ENCODE peak calls at places on chromosomes 6 and 20, in ten cellular contexts. R is stimulated activated effector memory CD8-positive, alpha-beta T cell treated with anti-CD3 and anti-CD28 coated beads, Interleukin-12 subunit alpha, Interleukin-12 subunit beta, amount 100 ng/mL, for 72 hours; I is 8988T; E is NCI-H2171 treated with DMSO at 0.1 percent for 48 hours; L is AG04449; X is stimulated activated CD4-positive, alpha-beta T cell treated with anti-CD3 and anti-CD28 coated beads, TNF-alpha, amount 100 ng/mL, for 4 hours; G is GM12865; V is NCI-H2081; U is activated T-cell treated with anti-CD3 and anti-CD28 coated beads, Interleukin-2, amount 50 U/mL, for 1 hour; S is activated gamma-delta T cell treated with anti-CD3 and anti-CD28 coated beads, Interleukin-2, amount 50 U/mL, for 16 hours. W is an unnamed sample.

GRCh38 chr6:34955447-34955846 is 66.4 kb downstream of the ANKS1A start:
- DNase-seq in U (no peak), E (no peak), L (no peak), R (no peak), G (no peak), S (no peak), X (no peak), V (no peak), I (no peak), W (no peak)

GRCh38 chr6:63597142-63598000 is 25.1 kb downstream of the LOC128125822 start:
- DNase-seq in I (no peak), E (no peak), U (no peak), X (no peak), G (no peak), S (no peak), R (no peak), V (no peak), L (no peak), W (no peak)

GRCh38 chr6:170007468-170008240 is 256.2 kb downstream of the ERMARD start:
- DNase-seq in G (no peak), I (no peak), L (no peak), E (no peak), R (no peak), U (no peak), X (no peak), V (no peak), S (no peak), W (no peak)

GRCh38 chr6:8057793-8058192 is 6.4 kb downstream of the BLOC1S5 start:
- DNase-seq in R (no peak), G (no peak), V (no peak), S (no peak), U (no peak), E (no peak), I (no peak), L (no peak), X (no peak), W (no peak)

GRCh38 chr20:50292324-50293243 is 102.0 kb downstream of the CEBPB start:
- DNase-seq in S (no peak), E (no peak), X (no peak), L (no peak), R (peak), V (no peak), G (no peak), U (no peak), I (peak), W (no peak)

GRCh38 chr6:38739532-38739931 is 24.4 kb downstream of the DNAH8 start:
- DNase-seq in V (no peak), I (no peak), G (no peak), U (no peak), L (no peak), S (no peak), E (peak), X (no peak), R (no peak), W (no peak)

GRCh38 chr6:155974359-155974758 is 518.7 kb upstream of the NOX3 start:
- DNase-seq in S (no peak), U (no peak), V (no peak), G (no peak), R (no peak), I (no peak), X (no peak), E (no peak), L (no peak), W (no peak)

GRCh38 chr6:32952817-32953739 is at the start of gene HLA-DMA:
- DNase-seq in X (peak), V (peak), E (peak), R (peak), G (peak), U (peak), S (peak), L (peak), I (no peak), W (no peak)

GRCh38 chr20:35325385-35325784 is 33.2 kb upstream of the FAM83C start:
- DNase-seq in S (no peak), R (no peak), X (no peak), U (no peak), G (no peak), I (no peak), L (no peak), V (no peak), E (no peak), W (no peak)

GRCh38 chr6:46849361-46849690 is 56.1 kb downstream of the MEP1A start:
- DNase-seq in V (no peak), S (no peak), U (no peak), X (no peak), L (no peak), R (no peak), G (no peak), E (no peak), I (no peak), W (no peak)

GRCh38 chr6:80607814-80608391 is 501.4 kb downstream of the BCKDHB start:
- DNase-seq in R (no peak), V (no peak), I (no peak), X (no peak), S (no peak), E (no peak), L (peak), U (no peak), G (no peak), W (no peak)

GRCh38 chr6:166498228-166498627 is 88.2 kb downstream of the RAMACL start:
- DNase-seq in G (no peak), S (no peak), X (no peak), I (no peak), V (no peak), U (no peak), L (no peak), R (no peak), E (no peak), W (no peak)

GRCh38 chr6:5671604-5672559 is 334.8 kb downstream of the NRN1 start:
- DNase-seq in G (no peak), S (no peak), E (no peak), I (no peak), U (no peak), X (no peak), R (no peak), V (no peak), L (no peak), W (no peak)

GRCh38 chr20:1383621-1384404 is 9.0 kb downstream of the FKBP1A start:
- DNase-seq in E (no peak), R (no peak), I (no peak), L (no peak), V (peak), U (no peak), S (no peak), G (no peak), X (no peak), W (no peak)

GRCh38 chr6:5108068-5108467 is 22.9 kb downstream of the PPP1R3G start:
- DNase-seq in X (no peak), V (no peak), R (no peak), I (no peak), G (no peak), S (no peak), E (no peak), L (no peak), U (no peak), W (no peak)

GRCh38 chr6:1482381-1483166 is 93.2 kb downstream of the FOXF2 start:
- DNase-seq in I (no peak), S (no peak), L (no peak), E (no peak), R (no peak), X (no peak), V (no peak), G (peak), U (no peak), W (no peak)

GRCh38 chr6:87431263-87431662 is 23.5 kb downstream of the CFAP206 start:
- DNase-seq in L (no peak), E (no peak), X (no peak), S (no peak), R (no peak), U (no peak), G (no peak), V (no peak), I (no peak), W (no peak)

GRCh38 chr20:25040438-25040831 is 17.5 kb downstream of the ACSS1 start:
- DNase-seq in X (no peak), E (no peak), S (no peak), L (no peak), G (no peak), I (no peak), V (no peak), R (no peak), U (no peak), W (no peak)

GRCh38 chr6:19851273-19852089 is 14.3 kb downstream of the ID4 start:
- DNase-seq in V (peak), U (no peak), I (peak), X (no peak), R (no peak), G (peak), E (peak), L (peak), S (no peak), W (no peak)

GRCh38 chr6:85482206-85483040 is 32.5 kb downstream of the NT5E start:
- DNase-seq in R (no peak), G (no peak), U (no peak), S (no peak), I (no peak), L (no peak), V (no peak), E (no peak), X (no peak), W (no peak)

GRCh38 chr6:82739266-82739665 is 326.4 kb downstream of the UBE3D start:
- DNase-seq in U (no peak), V (no peak), R (no peak), G (no peak), S (no peak), L (no peak), X (no peak), I (no peak), E (no peak), W (no peak)

GRCh38 chr6:40912158-40912946 is 126.7 kb downstream of the UNC5CL start:
- DNase-seq in R (peak), S (no peak), I (no peak), X (no peak), E (peak), U (no peak), G (peak), L (no peak), V (peak), W (no peak)

GRCh38 chr6:136757150-136757549 is 35.1 kb downstream of the MAP3K5 start:
- DNase-seq in X (no peak), G (no peak), S (no peak), U (no peak), I (no peak), L (no peak), E (no peak), R (no peak), V (no peak), W (no peak)

GRCh38 chr6:167153523-167153959 is 4.2 kb downstream of the GPR31 start:
- DNase-seq in R (peak), V (no peak), E (no peak), L (no peak), G (peak), X (no peak), S (no peak), U (no peak), I (no peak), W (no peak)